ENCODE peak calls at places on chromosomes 13 and 19, in six cellular contexts. One of them, this sample, is unnamed.

GRCh38 chr13:98549006-98549727 is 27.7 kb downstream of the STK24 start:
- DNase-seq in H9: no peak
- DNase-seq in spleen: no peak
- DNase-seq in CD8-positive, alpha-beta T cell: no peak
- DNase-seq in thoracic aorta: no peak
- DNase-seq in tibial nerve: no peak
- DNase-seq in this sample: no peak

GRCh38 chr19:55554302-55554701 is 9.0 kb upstream of the SBK3 start:
- DNase-seq in H9: no peak
- DNase-seq in spleen: no peak
- DNase-seq in CD8-positive, alpha-beta T cell: no peak
- DNase-seq in thoracic aorta: no peak
- DNase-seq in tibial nerve: no peak
- DNase-seq in this sample: no peak

GRCh38 chr19:38729653-38730469 is 14.4 kb downstream of the CAPN12 start:
- DNase-seq in H9: peak; percentile 89
- DNase-seq in spleen: peak; percentile 93
- DNase-seq in CD8-positive, alpha-beta T cell: peak; percentile 69
- DNase-seq in thoracic aorta: no peak
- DNase-seq in tibial nerve: no peak
- DNase-seq in this sample: peak; percentile 61

GRCh38 chr13:28239374-28239773 is 101.0 kb downstream of the PAN3 start:
- DNase-seq in H9: no peak
- DNase-seq in spleen: no peak
- DNase-seq in CD8-positive, alpha-beta T cell: no peak
- DNase-seq in thoracic aorta: no peak
- DNase-seq in tibial nerve: no peak
- DNase-seq in this sample: no peak

GRCh38 chr13:63855457-63856118 is 2439.9 kb upstream of the PCDH20 start:
- DNase-seq in H9: no peak
- DNase-seq in spleen: no peak
- DNase-seq in CD8-positive, alpha-beta T cell: no peak
- DNase-seq in thoracic aorta: no peak
- DNase-seq in tibial nerve: no peak
- DNase-seq in this sample: no peak

GRCh38 chr13:45119469-45119989 is 781 bp upstream of the GTF2F2 start:
- DNase-seq in H9: no peak
- DNase-seq in spleen: no peak
- DNase-seq in CD8-positive, alpha-beta T cell: peak; percentile 38
- DNase-seq in thoracic aorta: no peak
- DNase-seq in tibial nerve: no peak
- DNase-seq in this sample: no peak

GRCh38 chr19:56476671-56477428 is at the start of gene ZNF667:
- DNase-seq in H9: no peak
- DNase-seq in spleen: peak; percentile 74
- DNase-seq in CD8-positive, alpha-beta T cell: no peak
- DNase-seq in thoracic aorta: peak; percentile 2
- DNase-seq in tibial nerve: peak; percentile 16
- DNase-seq in this sample: no peak

GRCh38 chr19:38389101-38389925 is 816 bp downstream of the SPRED3 start:
- DNase-seq in H9: peak; percentile 68
- DNase-seq in spleen: no peak
- DNase-seq in CD8-positive, alpha-beta T cell: no peak
- DNase-seq in thoracic aorta: peak; percentile 46
- DNase-seq in tibial nerve: no peak
- DNase-seq in this sample: no peak

GRCh38 chr19:41206456-41206855 is 12.6 kb upstream of the AXL start:
- DNase-seq in H9: no peak
- DNase-seq in spleen: no peak
- DNase-seq in CD8-positive, alpha-beta T cell: no peak
- DNase-seq in thoracic aorta: no peak
- DNase-seq in tibial nerve: no peak
- DNase-seq in this sample: no peak

GRCh38 chr13:108834193-108834592 is 204.8 kb downstream of the MYO16 start:
- DNase-seq in H9: no peak
- DNase-seq in spleen: no peak
- DNase-seq in CD8-positive, alpha-beta T cell: no peak
- DNase-seq in thoracic aorta: no peak
- DNase-seq in tibial nerve: no peak
- DNase-seq in this sample: no peak

GRCh38 chr19:34996978-34997640 is 3.0 kb upstream of the GRAMD1A start:
- DNase-seq in H9: no peak
- DNase-seq in spleen: peak; percentile 44
- DNase-seq in CD8-positive, alpha-beta T cell: no peak
- DNase-seq in thoracic aorta: no peak
- DNase-seq in tibial nerve: no peak
- DNase-seq in this sample: no peak

GRCh38 chr19:41302624-41303351 is 7.2 kb upstream of the CCDC97 start:
- DNase-seq in H9: no peak
- DNase-seq in spleen: peak; percentile 92
- DNase-seq in CD8-positive, alpha-beta T cell: peak; percentile 62
- DNase-seq in thoracic aorta: no peak
- DNase-seq in tibial nerve: no peak
- DNase-seq in this sample: no peak

GRCh38 chr13:110129076-110129475 is 177.9 kb downstream of the COL4A1 start:
- DNase-seq in H9: no peak
- DNase-seq in spleen: no peak
- DNase-seq in CD8-positive, alpha-beta T cell: no peak
- DNase-seq in thoracic aorta: no peak
- DNase-seq in tibial nerve: no peak
- DNase-seq in this sample: no peak

GRCh38 chr13:76012091-76012721 is 376.1 kb downstream of the LMO7 start:
- DNase-seq in H9: no peak
- DNase-seq in spleen: no peak
- DNase-seq in CD8-positive, alpha-beta T cell: no peak
- DNase-seq in thoracic aorta: no peak
- DNase-seq in tibial nerve: no peak
- DNase-seq in this sample: no peak

GRCh38 chr19:46211201-46211881 is 18.2 kb upstream of the IGFL1 start:
- DNase-seq in H9: peak; percentile 91
- DNase-seq in spleen: no peak
- DNase-seq in CD8-positive, alpha-beta T cell: no peak
- DNase-seq in thoracic aorta: no peak
- DNase-seq in tibial nerve: no peak
- DNase-seq in this sample: no peak

GRCh38 chr13:91167706-91168459 is 179.6 kb upstream of the MIR17HG start:
- DNase-seq in H9: no peak
- DNase-seq in spleen: no peak
- DNase-seq in CD8-positive, alpha-beta T cell: no peak
- DNase-seq in thoracic aorta: no peak
- DNase-seq in tibial nerve: no peak
- DNase-seq in this sample: no peak
- H3K27me3 ChIP-seq in H9: no peaks in the 10 kb centered on the region
- H3K27me3 ChIP-seq in spleen: peaks cover 3% of the 10 kb centered on the region
- H3K27me3 ChIP-seq in CD8-positive, alpha-beta T cell: no peaks in the 10 kb centered on the region
- H3K27me3 ChIP-seq in thoracic aorta: no peaks in the 10 kb centered on the region
- H3K27me3 ChIP-seq in tibial nerve: no peaks in the 10 kb centered on the region
- H3K27me3 ChIP-seq in this sample: no peaks in the 10 kb centered on the region

DNA sequence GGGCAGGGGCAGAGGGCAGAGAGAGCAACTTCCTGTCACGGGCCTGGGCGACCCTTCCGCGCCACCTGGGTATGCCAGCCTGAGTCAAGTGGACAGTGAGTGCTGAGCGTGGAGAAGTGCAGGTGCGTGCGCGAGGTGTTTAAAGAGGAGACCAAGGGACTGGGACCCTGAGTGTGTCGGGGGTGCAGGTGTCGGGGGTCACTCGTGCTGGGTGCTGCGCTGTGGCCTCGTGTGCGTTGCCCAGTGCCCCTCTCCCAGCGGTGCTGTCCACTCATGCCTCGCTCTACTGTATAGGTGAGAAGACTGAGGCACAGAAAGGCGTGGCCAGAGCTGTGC is 18.9 kb upstream of the KCTD15 start:
- DNase-seq in H9: no peak
- DNase-seq in spleen: no peak
- DNase-seq in CD8-positive, alpha-beta T cell: no peak
- DNase-seq in thoracic aorta: no peak
- DNase-seq in tibial nerve: no peak
- DNase-seq in this sample: no peak
- H3K27me3 ChIP-seq in H9: no peaks in the 10 kb centered on the region
- H3K27me3 ChIP-seq in spleen: peaks cover 11% of the 10 kb centered on the region
- H3K27me3 ChIP-seq in CD8-positive, alpha-beta T cell: no peaks in the 10 kb centered on the region
- H3K27me3 ChIP-seq in thoracic aorta: no peaks in the 10 kb centered on the region
- H3K27me3 ChIP-seq in tibial nerve: no peaks in the 10 kb centered on the region
- H3K27me3 ChIP-seq in this sample: peaks cover 7% of the 10 kb centered on the region

GRCh38 chr19:8086849-8087248 is 34.3 kb downstream of the CCL25 start:
- DNase-seq in H9: no peak
- DNase-seq in spleen: no peak
- DNase-seq in CD8-positive, alpha-beta T cell: no peak
- DNase-seq in thoracic aorta: no peak
- DNase-seq in tibial nerve: no peak
- DNase-seq in this sample: no peak

GRCh38 chr19:8085606-8086464 is 33.3 kb downstream of the CCL25 start:
- DNase-seq in H9: no peak
- DNase-seq in spleen: no peak
- DNase-seq in CD8-positive, alpha-beta T cell: no peak
- DNase-seq in thoracic aorta: no peak
- DNase-seq in tibial nerve: no peak
- DNase-seq in this sample: no peak

GRCh38 chr19:8088752-8089663 is 36.4 kb downstream of the CCL25 start:
- DNase-seq in H9: no peak
- DNase-seq in spleen: no peak
- DNase-seq in CD8-positive, alpha-beta T cell: no peak
- DNase-seq in thoracic aorta: no peak
- DNase-seq in tibial nerve: no peak
- DNase-seq in this sample: no peak

GRCh38 chr19:8089664-8090601 is 37.4 kb downstream of the CCL25 start:
- DNase-seq in H9: no peak
- DNase-seq in spleen: no peak
- DNase-seq in CD8-positive, alpha-beta T cell: no peak
- DNase-seq in thoracic aorta: no peak
- DNase-seq in tibial nerve: no peak
- DNase-seq in this sample: no peak

GRCh38 chr19:8087876-8088275 is 35.3 kb downstream of the CCL25 start:
- DNase-seq in H9: no peak
- DNase-seq in spleen: no peak
- DNase-seq in CD8-positive, alpha-beta T cell: no peak
- DNase-seq in thoracic aorta: no peak
- DNase-seq in tibial nerve: no peak
- DNase-seq in this sample: no peak
- H3K27me3 ChIP-seq in H9: no peaks in the 10 kb centered on the region
- H3K27me3 ChIP-seq in spleen: no peaks in the 10 kb centered on the region
- H3K27me3 ChIP-seq in CD8-positive, alpha-beta T cell: no peaks in the 10 kb centered on the region
- H3K27me3 ChIP-seq in thoracic aorta: no peaks in the 10 kb centered on the region
- H3K27me3 ChIP-seq in tibial nerve: no peaks in the 10 kb centered on the region
- H3K27me3 ChIP-seq in this sample: no peaks in the 10 kb centered on the region

GRCh38 chr13:112955271-112955937 is 13.6 kb upstream of the MCF2L start:
- DNase-seq in H9: no peak
- DNase-seq in spleen: no peak
- DNase-seq in CD8-positive, alpha-beta T cell: no peak
- DNase-seq in thoracic aorta: no peak
- DNase-seq in tibial nerve: no peak
- DNase-seq in this sample: no peak

GRCh38 chr13:112955956-112956355 is 13.1 kb upstream of the MCF2L start:
- DNase-seq in H9: no peak
- DNase-seq in spleen: peak; percentile 29
- DNase-seq in CD8-positive, alpha-beta T cell: no peak
- DNase-seq in thoracic aorta: no peak
- DNase-seq in tibial nerve: no peak
- DNase-seq in this sample: no peak

GRCh38 chr13:112956516-112957294 is 12.3 kb upstream of the MCF2L start:
- DNase-seq in H9: no peak
- DNase-seq in spleen: peak; percentile 65
- DNase-seq in CD8-positive, alpha-beta T cell: no peak
- DNase-seq in thoracic aorta: no peak
- DNase-seq in tibial nerve: no peak
- DNase-seq in this sample: no peak

GRCh38 chr13:112958127-112958989 is 10.7 kb upstream of the MCF2L start:
- DNase-seq in H9: no peak
- DNase-seq in spleen: peak; percentile 51
- DNase-seq in CD8-positive, alpha-beta T cell: no peak
- DNase-seq in thoracic aorta: no peak
- DNase-seq in tibial nerve: no peak
- DNase-seq in this sample: no peak

GRCh38 chr13:112957295-112957677 is 11.7 kb upstream of the MCF2L start:
- DNase-seq in H9: no peak
- DNase-seq in spleen: peak; percentile 31
- DNase-seq in CD8-positive, alpha-beta T cell: no peak
- DNase-seq in thoracic aorta: no peak
- DNase-seq in tibial nerve: no peak
- DNase-seq in this sample: no peak
- H3K27me3 ChIP-seq in H9: no peaks in the 10 kb centered on the region
- H3K27me3 ChIP-seq in spleen: no peaks in the 10 kb centered on the region
- H3K27me3 ChIP-seq in CD8-positive, alpha-beta T cell: no peaks in the 10 kb centered on the region
- H3K27me3 ChIP-seq in thoracic aorta: no peaks in the 10 kb centered on the region
- H3K27me3 ChIP-seq in tibial nerve: no peaks in the 10 kb centered on the region
- H3K27me3 ChIP-seq in this sample: no peaks in the 10 kb centered on the region

GRCh38 chr13:25372275-25373081 is 704 bp downstream of the ATP8A2 start:
- DNase-seq in H9: peak; percentile 52
- DNase-seq in spleen: no peak
- DNase-seq in CD8-positive, alpha-beta T cell: no peak
- DNase-seq in thoracic aorta: no peak
- DNase-seq in tibial nerve: no peak
- DNase-seq in this sample: no peak

GRCh38 chr13:25378528-25378927 is 6.8 kb downstream of the ATP8A2 start:
- DNase-seq in H9: no peak
- DNase-seq in spleen: no peak
- DNase-seq in CD8-positive, alpha-beta T cell: no peak
- DNase-seq in thoracic aorta: no peak
- DNase-seq in tibial nerve: no peak
- DNase-seq in this sample: no peak

GRCh38 chr13:25377244-25377962 is 5.6 kb downstream of the ATP8A2 start:
- DNase-seq in H9: no peak
- DNase-seq in spleen: no peak
- DNase-seq in CD8-positive, alpha-beta T cell: no peak
- DNase-seq in thoracic aorta: no peak
- DNase-seq in tibial nerve: no peak
- DNase-seq in this sample: no peak

GRCh38 chr13:25371608-25372274 is at the start of gene ATP8A2:
- DNase-seq in H9: peak; percentile 40
- DNase-seq in spleen: no peak
- DNase-seq in CD8-positive, alpha-beta T cell: no peak
- DNase-seq in thoracic aorta: no peak
- DNase-seq in tibial nerve: no peak
- DNase-seq in this sample: no peak

GRCh38 chr13:25375727-25376358 is 4.1 kb downstream of the ATP8A2 start:
- DNase-seq in H9: peak; percentile 61
- DNase-seq in spleen: no peak
- DNase-seq in CD8-positive, alpha-beta T cell: peak; percentile 4
- DNase-seq in thoracic aorta: no peak
- DNase-seq in tibial nerve: no peak
- DNase-seq in this sample: peak; percentile 25
- H3K27me3 ChIP-seq in H9: peaks cover 6% of the 10 kb centered on the region
- H3K27me3 ChIP-seq in spleen: peaks cover 52% of the 10 kb centered on the region
- H3K27me3 ChIP-seq in CD8-positive, alpha-beta T cell: peaks cover 20% of the 10 kb centered on the region
- H3K27me3 ChIP-seq in thoracic aorta: no peaks in the 10 kb centered on the region
- H3K27me3 ChIP-seq in tibial nerve: no peaks in the 10 kb centered on the region
- H3K27me3 ChIP-seq in this sample: no peaks in the 10 kb centered on the region